ENCODE peak calls at places on chromosomes 16 and 17, in four cellular contexts. P, L, F and N are unnamed samples.

GRCh38 chr17:3944485-3945388 is 19.5 kb downstream of the ATP2A3 start:
- DNase-seq in P (peak; percentile 29), L (no peak), F (peak; percentile 26), N (peak; percentile 20)

GRCh38 chr16:88383401-88384221 is 852 bp downstream of the ZNF469 start:
- DNase-seq in P (peak; percentile 28), L (no peak), F (peak; percentile 63), N (no peak)

GRCh38 chr17:82304826-82305726 is 12.3 kb downstream of the CD7 start:
- DNase-seq in P (no peak), L (no peak), F (no peak), N (peak; percentile 45)

GRCh38 chr17:38691154-38691553 is 13.9 kb upstream of the MLLT6 start:
- DNase-seq in P (no peak), L (no peak), F (no peak), N (no peak)

GRCh38 chr17:42284566-42284965 is 3.7 kb upstream of the STAT5A start:
- DNase-seq in P (no peak), L (no peak), F (no peak), N (no peak)

GRCh38 chr17:19409509-19409908 is 1.5 kb upstream of the RNF112 start:
- DNase-seq in P (peak; percentile 64), L (no peak), F (peak; percentile 91), N (peak; percentile 28)

GRCh38 chr16:592518-593306 is 2.8 kb downstream of the RAB40C start:
- DNase-seq in P (no peak), L (no peak), F (no peak), N (no peak)

GRCh38 chr16:3188925-3189825 is 1.2 kb downstream of the OR1F1 start:
- DNase-seq in P (no peak), L (no peak), F (peak; percentile 59), N (no peak)

GRCh38 chr17:35188111-35188510 is 6.1 kb downstream of the SLC35G3 start:
- DNase-seq in P (no peak), L (no peak), F (no peak), N (no peak)

GRCh38 chr16:53756329-53756996 is 52.5 kb downstream of the FTO start:
- DNase-seq in P (no peak), L (no peak), F (peak; percentile 36), N (no peak)

GRCh38 chr16:17347624-17348023 is 123.1 kb downstream of the XYLT1 start:
- DNase-seq in P (no peak), L (peak; percentile 25), F (no peak), N (no peak)

GRCh38 chr16:53370827-53371226 is 63.4 kb upstream of the RBL2 start:
- DNase-seq in P (no peak), L (no peak), F (no peak), N (no peak)

GRCh38 chr16:3584412-3584811 is 7.2 kb upstream of the NLRC3 start:
- DNase-seq in P (no peak), L (no peak), F (no peak), N (no peak)

GRCh38 chr16:8899709-8900317 is 17.7 kb downstream of the LITAFD start:
- DNase-seq in P (no peak), L (no peak), F (no peak), N (no peak)

GRCh38 chr17:348692-349425 is 3.7 kb downstream of the RPH3AL start:
- DNase-seq in P (no peak), L (no peak), F (no peak), N (peak; percentile 24)

GRCh38 chr17:82419471-82419995 is 1.1 kb upstream of the OGFOD3 start:
- DNase-seq in P (no peak), L (no peak), F (no peak), N (no peak)

GRCh38 chr17:16491131-16491702 is 776 bp downstream of the LRRC75A start:
- DNase-seq in P (no peak), L (no peak), F (no peak), N (no peak)

GRCh38 chr16:81629032-81629802 is 149.9 kb upstream of the PLCG2 start:
- DNase-seq in P (no peak), L (no peak), F (no peak), N (no peak)

GRCh38 chr16:9437115-9437514 is 345.7 kb downstream of the HAPSTR1 start:
- DNase-seq in P (peak; percentile 37), L (no peak), F (no peak), N (no peak)

GRCh38 chr17:58875261-58875660 is 119.6 kb downstream of the PPM1E start:
- DNase-seq in P (no peak), L (no peak), F (no peak), N (no peak)

GRCh38 chr16:12293017-12293618 is 316.6 kb downstream of the SNX29 start:
- DNase-seq in P (no peak), L (no peak), F (peak; percentile 8), N (no peak)

GRCh38 chr17:31919802-31920525 is 16.8 kb upstream of the SUZ12 start:
- DNase-seq in P (no peak), L (no peak), F (peak; percentile 78), N (no peak)

GRCh38 chr17:3762922-3763776 is 37.8 kb downstream of the ITGAE start:
- DNase-seq in P (no peak), L (no peak), F (no peak), N (no peak)

GRCh38 chr17:17325816-17326215 is 22.6 kb downstream of the NT5M start:
- DNase-seq in P (no peak), L (no peak), F (no peak), N (no peak)

GRCh38 chr16:56690420-56691122 is 8.3 kb downstream of the MT1X start:
- DNase-seq in P (no peak), L (no peak), F (no peak), N (no peak)

GRCh38 chr16:87897563-87898505 is 28.5 kb upstream of the SLC7A5 start:
- DNase-seq in P (no peak), L (no peak), F (no peak), N (no peak)

GRCh38 chr16:81939164-81940067 is 71.9 kb downstream of the SDR42E1 start:
- DNase-seq in P (no peak), L (no peak), F (no peak), N (peak; percentile 37)

GRCh38 chr16:17773698-17774101 is 302.9 kb upstream of the XYLT1 start:
- DNase-seq in P (no peak), L (no peak), F (peak; percentile 5), N (no peak)

GRCh38 chr17:13743906-13744305 is 142.2 kb upstream of the HS3ST3A1 start:
- DNase-seq in P (no peak), L (no peak), F (no peak), N (no peak)

GRCh38 chr16:80006175-80006895 is 405.8 kb upstream of the MAF start:
- DNase-seq in P (no peak), L (peak; percentile 32), F (peak; percentile 35), N (no peak)

GRCh38 chr17:81236784-81237183 is 2.1 kb downstream of the TEPSIN start:
- DNase-seq in P (no peak), L (no peak), F (no peak), N (no peak)

GRCh38 chr16:5036228-5037156 is 2.8 kb upstream of the NAGPA start:
- DNase-seq in P (no peak), L (no peak), F (no peak), N (no peak)

GRCh38 chr16:3968556-3968955 is 88.0 kb upstream of the CREBBP start:
- DNase-seq in P (no peak), L (no peak), F (no peak), N (no peak)

GRCh38 chr16:12379318-12379717 is 402.8 kb downstream of the SNX29 start:
- DNase-seq in P (no peak), L (no peak), F (no peak), N (no peak)

GRCh38 chr16:87844374-87844733 is 25.0 kb downstream of the SLC7A5 start:
- DNase-seq in P (no peak), L (no peak), F (peak; percentile 35), N (no peak)

GRCh38 chr16:74807052-74807646 is 32.5 kb upstream of the FA2H start:
- DNase-seq in P (no peak), L (no peak), F (no peak), N (peak; percentile 22)

GRCh38 chr16:22782299-22782698 is 31.7 kb upstream of the HS3ST2 start:
- DNase-seq in P (no peak), L (no peak), F (no peak), N (no peak)

GRCh38 chr17:50199651-50200446 is 1.6 kb downstream of the COL1A1 start:
- DNase-seq in P (peak; percentile 96), L (peak; percentile 93), F (peak; percentile 93), N (peak; percentile 98)

DNA sequence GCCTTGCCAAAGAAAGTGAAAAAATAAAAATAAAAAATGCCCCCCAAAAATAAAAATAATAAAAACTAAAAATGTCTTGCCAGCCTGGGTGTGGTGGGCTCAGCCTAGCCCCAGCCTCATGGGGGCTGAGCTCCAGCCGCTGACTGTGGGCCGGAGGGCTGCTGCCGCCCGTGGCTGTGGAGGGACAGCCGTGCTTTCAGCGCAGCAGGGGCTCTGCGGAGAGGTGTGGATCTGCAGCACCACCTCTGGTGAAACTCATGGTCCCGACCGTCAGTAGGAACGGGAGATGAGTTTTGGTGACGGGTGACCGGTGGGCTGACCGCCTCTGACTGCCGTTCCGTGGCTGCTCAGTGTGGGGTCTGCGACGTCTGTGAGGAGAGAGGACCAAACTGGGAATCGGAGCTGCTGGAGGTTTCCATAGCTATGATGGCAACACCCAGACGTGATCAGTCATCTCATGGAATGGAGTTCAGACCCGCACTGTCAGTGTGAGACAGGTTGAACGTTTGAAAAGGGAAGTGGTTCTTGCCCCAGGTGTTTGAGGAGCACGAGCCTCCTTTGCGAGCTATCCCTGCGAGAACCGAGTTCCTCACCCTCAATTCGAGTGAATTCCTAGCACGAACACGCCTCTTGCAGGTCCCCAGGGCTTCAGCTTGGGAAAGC is 12.0 kb upstream of the RPL13 start:
- DNase-seq in P (no peak), L (no peak), F (no peak), N (no peak)
- H3K36me3 ChIP-seq in P (peaks cover 32% of the 10 kb centered on the region), L (peaks cover 51% of the 10 kb centered on the region), F (peaks cover 66% of the 10 kb centered on the region), N (peaks cover 8% of the 10 kb centered on the region)

GRCh38 chr17:75731086-75731715 is 9.9 kb downstream of the ITGB4 start:
- DNase-seq in P (no peak), L (no peak), F (no peak), N (no peak)
- H3K36me3 ChIP-seq in P (peaks cover 58% of the 10 kb centered on the region), L (no peaks in the 10 kb centered on the region), F (no peaks in the 10 kb centered on the region), N (no peaks in the 10 kb centered on the region)

GRCh38 chr16:70495425-70496182 is 27.8 kb downstream of the COG4 start:
- DNase-seq in P (no peak), L (no peak), F (no peak), N (no peak)
- H3K36me3 ChIP-seq in P (peaks cover 18% of the 10 kb centered on the region), L (peaks cover 50% of the 10 kb centered on the region), F (peaks cover 41% of the 10 kb centered on the region), N (peaks cover 10% of the 10 kb centered on the region)

GRCh38 chr16:24778676-24779075 is 49.2 kb downstream of the TNRC6A start:
- DNase-seq in P (no peak), L (no peak), F (no peak), N (no peak)
- H3K36me3 ChIP-seq in P (peaks cover 22% of the 10 kb centered on the region), L (peaks cover 39% of the 10 kb centered on the region), F (peaks cover 44% of the 10 kb centered on the region), N (peaks cover 1% of the 10 kb centered on the region)

DNA sequence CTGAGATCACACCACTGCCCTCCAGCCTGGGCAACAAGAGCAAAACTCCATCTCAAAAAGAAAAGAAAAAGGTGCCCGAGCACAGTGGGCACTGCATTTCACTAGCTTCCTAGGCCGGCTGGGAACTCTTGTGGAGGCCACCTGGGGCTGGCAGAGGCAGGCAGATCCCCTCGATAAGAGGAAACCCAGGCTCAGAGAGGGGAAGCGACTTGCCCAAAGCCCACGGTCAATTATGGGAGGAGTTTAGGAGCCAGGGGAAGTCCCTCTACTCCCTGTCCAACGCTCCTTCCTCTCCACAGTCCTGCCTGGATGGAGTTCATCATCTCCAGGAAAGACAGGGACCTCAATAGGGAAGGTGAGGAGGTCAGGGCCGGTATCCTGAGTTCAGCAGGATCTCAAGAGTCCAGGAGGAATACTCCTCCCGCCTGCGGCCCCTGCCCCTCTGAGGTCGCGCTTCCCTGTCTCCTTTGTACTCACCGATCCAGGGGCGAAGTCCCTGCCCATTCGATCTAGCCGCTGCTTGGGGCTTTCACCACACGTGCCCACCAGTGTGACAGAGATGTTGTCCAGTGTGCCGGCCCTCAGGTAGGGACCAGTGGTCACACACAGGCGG is 841 bp downstream of the ALOXE3 start:
- DNase-seq in P (no peak), L (peak; percentile 14), F (no peak), N (no peak)
- H3K36me3 ChIP-seq in P (no peaks in the 10 kb centered on the region), L (no peaks in the 10 kb centered on the region), F (no peaks in the 10 kb centered on the region), N (no peaks in the 10 kb centered on the region)